ENCODE peak calls at places on chromosomes 5 and 9, in four cellular contexts. P, U, E and J are unnamed samples.

GRCh38 chr9:78713746-78714405 is 417.0 kb downstream of the PSAT1 start:
- DNase-seq in E (peak), P (no peak), U (no peak), J (no peak)

GRCh38 chr9:101509572-101509971 is 24.1 kb upstream of the RNF20 start:
- DNase-seq in P (no peak), E (peak), U (no peak), J (no peak)

GRCh38 chr9:72873456-72873855 is 79.4 kb downstream of the ALDH1A1 start:
- DNase-seq in U (no peak), E (no peak), P (no peak), J (no peak)

GRCh38 chr5:132460835-132461230 is 29.7 kb downstream of the IRF1 start:
- DNase-seq in P (no peak), U (no peak), E (no peak), J (no peak)

GRCh38 chr9:38227061-38227540 is 158.1 kb upstream of the SHB start:
- DNase-seq in U (peak), P (peak), E (peak), J (peak)

GRCh38 chr5:83653669-83654068 is 67.0 kb downstream of the HAPLN1 start:
- DNase-seq in U (no peak), E (no peak), P (no peak), J (no peak)

GRCh38 chr5:87421307-87421706 is 8.6 kb upstream of the CCNH start:
- DNase-seq in U (no peak), E (no peak), P (no peak), J (peak)

GRCh38 chr5:67921004-67921601 is 294.5 kb upstream of the PIK3R1 start:
- DNase-seq in E (no peak), U (no peak), P (no peak), J (no peak)

GRCh38 chr9:6184749-6185645 is 30.6 kb upstream of the IL33 start:
- DNase-seq in E (peak), U (no peak), P (no peak), J (no peak)

GRCh38 chr5:107282061-107282460 is 388.7 kb downstream of the EFNA5 start:
- DNase-seq in P (no peak), U (no peak), E (no peak), J (no peak)

GRCh38 chr9:114619205-114619758 is 8.2 kb downstream of the TMEM268 start:
- DNase-seq in U (no peak), P (no peak), E (no peak), J (no peak)

GRCh38 chr5:178221857-178222256 is 10.7 kb downstream of the PHYKPL start:
- DNase-seq in P (no peak), U (no peak), E (no peak), J (no peak)

GRCh38 chr5:62143268-62144229 is 162.5 kb upstream of the KIF2A start:
- DNase-seq in P (no peak), U (no peak), E (peak), J (peak)

GRCh38 chr5:125559296-125559695 is 812.9 kb upstream of the ZNF608 start:
- DNase-seq in U (no peak), E (peak), P (no peak), J (no peak)

GRCh38 chr5:129768715-129769114 is 20.8 kb downstream of the MINAR2 start:
- DNase-seq in U (no peak), E (no peak), P (no peak), J (no peak)

GRCh38 chr9:136848393-136849037 is 694 bp upstream of the PHPT1 start:
- DNase-seq in E (no peak), U (peak), P (no peak), J (peak)

GRCh38 chr9:1009101-1009707 is 32.7 kb downstream of the DMRT3 start:
- DNase-seq in E (peak), U (peak), P (peak), J (peak)

GRCh38 chr9:129252937-129253819 is 75.1 kb upstream of the IER5L start:
- DNase-seq in E (no peak), U (no peak), P (no peak), J (no peak)

GRCh38 chr9:82972446-82972845 is 90.5 kb downstream of the RASEF start:
- DNase-seq in P (no peak), E (no peak), U (no peak), J (no peak)

GRCh38 chr5:157476699-157477408 is 16.8 kb downstream of the NIPAL4 start:
- DNase-seq in U (no peak), E (peak), P (peak), J (peak)
- H4K5ac ChIP-seq in U (no peak), E (no peak), P (no peak), J (no peak)

GRCh38 chr9:85702191-85702590 is 39.6 kb downstream of the AGTPBP1 start:
- DNase-seq in E (no peak), P (no peak), U (no peak), J (no peak)
- H4K5ac ChIP-seq in E (no peak), P (no peak), U (no peak), J (no peak)

GRCh38 chr5:7686794-7687193 is 164.1 kb downstream of the CFAP90 start:
- DNase-seq in U (no peak), E (no peak), P (no peak), J (peak)

DNA sequence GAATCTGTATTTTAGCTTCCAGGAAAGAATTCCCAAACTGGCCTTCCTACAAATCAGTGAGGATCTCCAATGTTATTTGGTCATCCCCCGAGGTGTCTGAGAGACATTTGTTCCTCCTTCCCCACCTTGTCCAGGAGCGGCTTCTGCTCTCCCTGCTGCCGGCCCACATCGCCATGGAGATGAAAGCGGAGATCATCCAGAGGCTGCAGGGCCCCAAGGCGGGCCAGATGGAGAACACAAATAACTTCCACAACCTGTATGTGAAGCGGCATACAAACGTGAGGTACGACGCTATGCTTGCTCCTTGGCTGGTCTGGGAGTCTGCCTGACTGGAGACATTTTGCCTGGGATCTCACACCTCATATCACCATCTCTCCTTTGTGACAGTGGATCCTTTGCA is 160.4 kb downstream of the CFAP90 start:
- DNase-seq in E (no peak), P (no peak), U (no peak), J (no peak)
- H4K5ac ChIP-seq in E (no peak), P (no peak), U (no peak), J (no peak)

GRCh38 chr5:55495216-55495615 is 39.5 kb downstream of the PLPP1 start:
- DNase-seq in U (no peak), E (no peak), P (no peak), J (no peak)

GRCh38 chr5:55497712-55498111 is 37.1 kb downstream of the PLPP1 start:
- DNase-seq in E (no peak), P (no peak), U (no peak), J (peak)

GRCh38 chr5:55492449-55492848 is 42.3 kb downstream of the PLPP1 start:
- DNase-seq in P (no peak), E (no peak), U (no peak), J (no peak)
- H4K5ac ChIP-seq in P (no peak), E (no peak), U (no peak), J (no peak)

GRCh38 chr5:43312076-43312620 is 1.1 kb downstream of the HMGCS1 start:
- DNase-seq in U (no peak), P (no peak), E (no peak), J (no peak)
- H4K5ac ChIP-seq in U (peak), P (no peak), E (no peak), J (no peak)

GRCh38 chr5:59037453-59038168 is 454.7 kb downstream of the RAB3C start:
- DNase-seq in P (no peak), U (no peak), E (no peak), J (no peak)
- H4K5ac ChIP-seq in P (no peak), U (no peak), E (peak), J (no peak)

DNA sequence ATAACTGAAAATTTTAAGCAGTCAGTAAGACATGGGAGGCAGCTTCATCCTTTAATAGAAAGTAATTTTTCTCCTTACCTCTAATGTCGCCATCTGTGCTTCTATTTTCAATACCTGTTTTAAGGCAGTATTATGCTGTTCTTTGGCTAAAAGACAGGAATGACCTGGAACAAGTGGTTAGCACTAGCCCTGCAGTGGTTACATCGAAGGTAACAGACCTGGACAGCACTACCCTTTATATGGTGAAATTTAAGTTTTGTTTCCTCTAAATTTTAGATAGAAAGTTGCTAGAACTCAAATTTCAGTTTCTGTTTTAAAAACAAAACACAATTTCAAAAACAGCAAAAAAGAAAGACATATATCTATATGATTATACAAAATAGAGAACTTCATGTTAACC is 534.1 kb upstream of the CDH6 start:
- DNase-seq in P (no peak), E (no peak), U (no peak), J (no peak)
- H4K5ac ChIP-seq in P (no peak), E (no peak), U (no peak), J (no peak)